ENCODE peak calls at places on chromosomes 4 and X, in five cellular contexts. One of them, this sample, is unnamed. For H3K27me3, the result is how much of the 10 kb centered on the place peaks cover.

GRCh38 chr4:162793571-162793970 is 373.1 kb downstream of the NAF1 start:
- DNase-seq in testis: no peak
- DNase-seq in pancreas: no peak
- DNase-seq in heart right ventricle: no peak
- DNase-seq in cardiac muscle cell: no peak
- DNase-seq in this sample: no peak

GRCh38 chr4:88478247-88478646 is 21.3 kb downstream of the HERC5 start:
- DNase-seq in testis: no peak
- DNase-seq in pancreas: no peak
- DNase-seq in heart right ventricle: no peak
- DNase-seq in cardiac muscle cell: no peak
- DNase-seq in this sample: no peak

GRCh38 chr4:141169391-141169790 is 36.1 kb upstream of the RNF150 start:
- DNase-seq in testis: no peak
- DNase-seq in pancreas: no peak
- DNase-seq in heart right ventricle: no peak
- DNase-seq in cardiac muscle cell: no peak
- DNase-seq in this sample: no peak

GRCh38 chr4:18366762-18367358 is 345.3 kb upstream of the LCORL start:
- DNase-seq in testis: no peak
- DNase-seq in pancreas: no peak
- DNase-seq in heart right ventricle: no peak
- DNase-seq in cardiac muscle cell: peak
- DNase-seq in this sample: no peak

GRCh38 chrX:74338852-74339251 is 34.9 kb downstream of the ZCCHC13 start:
- DNase-seq in testis: no peak
- DNase-seq in pancreas: no peak
- DNase-seq in heart right ventricle: no peak
- DNase-seq in cardiac muscle cell: no peak
- DNase-seq in this sample: no peak

GRCh38 chrX:139831017-139831416 is 101.8 kb downstream of the ATP11C start:
- DNase-seq in testis: no peak
- DNase-seq in pancreas: no peak
- DNase-seq in heart right ventricle: no peak
- DNase-seq in cardiac muscle cell: no peak
- DNase-seq in this sample: no peak

GRCh38 chrX:154056739-154057367 is 37.2 kb upstream of the IRAK1 start:
- DNase-seq in testis: no peak
- DNase-seq in pancreas: no peak
- DNase-seq in heart right ventricle: no peak
- DNase-seq in cardiac muscle cell: no peak
- DNase-seq in this sample: no peak

GRCh38 chr4:118290951-118291350 is 61.9 kb downstream of the PRSS12 start:
- DNase-seq in testis: no peak
- DNase-seq in pancreas: no peak
- DNase-seq in heart right ventricle: no peak
- DNase-seq in cardiac muscle cell: no peak
- DNase-seq in this sample: no peak

GRCh38 chrX:20362268-20363002 is 95.7 kb upstream of the RPS6KA3 start:
- DNase-seq in testis: no peak
- DNase-seq in pancreas: no peak
- DNase-seq in heart right ventricle: no peak
- DNase-seq in cardiac muscle cell: no peak
- DNase-seq in this sample: peak

GRCh38 chr4:13626492-13627184 is 887 bp downstream of the BOD1L1 start:
- DNase-seq in testis: peak
- DNase-seq in pancreas: no peak
- DNase-seq in heart right ventricle: no peak
- DNase-seq in cardiac muscle cell: no peak
- DNase-seq in this sample: no peak

GRCh38 chrX:149962859-149963757 is 24.8 kb upstream of the EOLA2 start:
- DNase-seq in testis: peak
- DNase-seq in pancreas: no peak
- DNase-seq in heart right ventricle: no peak
- DNase-seq in cardiac muscle cell: peak
- DNase-seq in this sample: peak

GRCh38 chr4:71445819-71446218 is 107.0 kb downstream of the SLC4A4 start:
- DNase-seq in testis: no peak
- DNase-seq in pancreas: no peak
- DNase-seq in heart right ventricle: no peak
- DNase-seq in cardiac muscle cell: no peak
- DNase-seq in this sample: no peak

GRCh38 chr4:68271851-68272756 is 26.6 kb upstream of the TMPRSS11B start:
- DNase-seq in testis: no peak
- DNase-seq in pancreas: no peak
- DNase-seq in heart right ventricle: no peak
- DNase-seq in cardiac muscle cell: peak
- DNase-seq in this sample: no peak

GRCh38 chrX:67684136-67684535 is 140.3 kb downstream of the AR start:
- DNase-seq in testis: no peak
- DNase-seq in pancreas: no peak
- DNase-seq in heart right ventricle: no peak
- DNase-seq in cardiac muscle cell: no peak
- DNase-seq in this sample: no peak

GRCh38 chrX:13597928-13598327 is 28.5 kb downstream of the EGFL6 start:
- DNase-seq in testis: no peak
- DNase-seq in pancreas: no peak
- DNase-seq in heart right ventricle: no peak
- DNase-seq in cardiac muscle cell: no peak
- DNase-seq in this sample: no peak

GRCh38 chr4:151806511-151806927 is 45.7 kb upstream of the GATB start:
- DNase-seq in testis: peak
- DNase-seq in pancreas: no peak
- DNase-seq in heart right ventricle: no peak
- DNase-seq in cardiac muscle cell: peak
- DNase-seq in this sample: no peak

GRCh38 chr4:76326515-76326914 is 20.0 kb downstream of the STBD1 start:
- DNase-seq in testis: no peak
- DNase-seq in pancreas: no peak
- DNase-seq in heart right ventricle: no peak
- DNase-seq in cardiac muscle cell: no peak
- DNase-seq in this sample: no peak

DNA sequence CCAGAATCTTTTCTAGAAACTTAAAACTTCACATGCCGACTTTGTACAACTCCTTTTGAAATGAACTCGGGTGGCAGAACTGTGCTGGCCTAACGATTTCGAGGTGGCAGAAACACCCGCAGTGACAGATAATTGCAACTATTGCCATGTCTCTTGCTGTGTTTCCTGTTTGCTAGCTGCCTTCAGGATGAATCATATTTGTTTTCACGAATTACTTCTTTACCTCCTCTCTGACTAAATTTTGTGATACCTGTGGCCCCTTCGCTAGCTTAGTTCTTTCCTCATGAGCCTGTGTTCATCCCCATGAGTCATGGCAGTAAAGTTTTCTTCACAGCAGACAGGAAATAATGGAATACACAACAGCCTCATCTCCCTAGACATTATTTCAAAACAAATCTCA is 104.6 kb upstream of the SMIM10 start:
- DNase-seq in testis: no peak
- DNase-seq in pancreas: no peak
- DNase-seq in heart right ventricle: no peak
- DNase-seq in cardiac muscle cell: no peak
- DNase-seq in this sample: no peak
- H3K27me3 ChIP-seq in testis: under half
- H3K27me3 ChIP-seq in pancreas: under half
- H3K27me3 ChIP-seq in heart right ventricle: under half
- H3K27me3 ChIP-seq in cardiac muscle cell: under half
- H3K27me3 ChIP-seq in this sample: under half

DNA sequence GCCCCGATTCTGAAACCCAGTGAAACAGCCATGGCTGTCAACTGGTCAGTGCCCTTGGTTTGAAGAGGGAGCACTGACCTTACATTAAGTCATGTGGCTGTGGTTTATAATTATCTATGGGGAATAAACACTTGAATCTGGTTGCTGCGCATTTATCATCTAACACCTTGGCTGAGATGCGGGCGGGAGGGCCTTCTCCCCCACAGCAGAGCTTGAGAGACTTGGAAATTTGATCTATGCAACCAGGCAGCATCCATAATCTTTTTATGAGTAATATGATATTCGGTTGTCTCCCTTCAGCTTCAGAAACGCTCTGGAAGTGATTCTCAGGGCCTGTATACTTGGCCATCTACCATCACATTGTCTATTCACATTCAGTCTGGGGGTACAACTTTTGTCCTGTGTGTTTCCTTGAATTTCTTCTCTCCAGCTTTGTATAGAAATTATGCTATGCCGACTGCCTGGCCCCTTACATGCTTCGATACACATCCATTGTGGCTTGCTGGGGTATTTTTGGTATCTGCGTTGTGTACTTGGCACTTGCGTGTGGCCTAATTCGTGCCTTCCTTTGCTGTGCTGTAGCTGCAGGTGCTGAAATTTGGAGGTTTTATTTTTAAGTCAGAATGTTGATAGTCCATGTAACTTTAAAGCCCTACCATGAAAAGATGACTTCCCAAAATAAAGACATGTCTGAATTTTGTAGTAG is 321.6 kb downstream of the ARHGAP10 start:
- DNase-seq in testis: no peak
- DNase-seq in pancreas: no peak
- DNase-seq in heart right ventricle: peak
- DNase-seq in cardiac muscle cell: no peak
- DNase-seq in this sample: no peak
- H3K27ac ChIP-seq in testis: no peak
- H3K27ac ChIP-seq in pancreas: no peak
- H3K27ac ChIP-seq in heart right ventricle: peak
- H3K27ac ChIP-seq in cardiac muscle cell: peak
- H3K27ac ChIP-seq in this sample: peak

GRCh38 chr4:139872274-139872673 is 206.7 kb downstream of the MGST2 start:
- DNase-seq in testis: no peak
- DNase-seq in pancreas: no peak
- DNase-seq in heart right ventricle: no peak
- DNase-seq in cardiac muscle cell: no peak
- DNase-seq in this sample: no peak
- TF ChIP-seq CTCF in testis: no peak
- TF ChIP-seq CTCF in pancreas: no peak
- TF ChIP-seq CTCF in heart right ventricle: no peak
- TF ChIP-seq CTCF in cardiac muscle cell: no peak
- TF ChIP-seq CTCF in this sample: no peak

GRCh38 chr4:41822326-41822725 is 73.8 kb upstream of the PHOX2B start:
- DNase-seq in testis: no peak
- DNase-seq in pancreas: no peak
- DNase-seq in heart right ventricle: no peak
- DNase-seq in cardiac muscle cell: no peak
- DNase-seq in this sample: no peak

GRCh38 chr4:41815478-41815877 is 67.0 kb upstream of the PHOX2B start:
- DNase-seq in testis: no peak
- DNase-seq in pancreas: no peak
- DNase-seq in heart right ventricle: no peak
- DNase-seq in cardiac muscle cell: no peak
- DNase-seq in this sample: no peak

GRCh38 chr4:41814565-41814964 is 66.0 kb upstream of the PHOX2B start:
- DNase-seq in testis: peak
- DNase-seq in pancreas: no peak
- DNase-seq in heart right ventricle: peak
- DNase-seq in cardiac muscle cell: peak
- DNase-seq in this sample: no peak

GRCh38 chr4:41819621-41820020 is 71.1 kb upstream of the PHOX2B start:
- DNase-seq in testis: no peak
- DNase-seq in pancreas: no peak
- DNase-seq in heart right ventricle: no peak
- DNase-seq in cardiac muscle cell: no peak
- DNase-seq in this sample: no peak

GRCh38 chr4:41820473-41820872 is 71.9 kb upstream of the PHOX2B start:
- DNase-seq in testis: no peak
- DNase-seq in pancreas: no peak
- DNase-seq in heart right ventricle: no peak
- DNase-seq in cardiac muscle cell: no peak
- DNase-seq in this sample: no peak
- H3K27me3 ChIP-seq in testis: under half
- H3K27me3 ChIP-seq in pancreas: under half
- H3K27me3 ChIP-seq in heart right ventricle: under half
- H3K27me3 ChIP-seq in cardiac muscle cell: half or more
- H3K27me3 ChIP-seq in this sample: under half

GRCh38 chrX:126165721-126166401 is at the start of gene DCAF12L2:
- DNase-seq in testis: peak
- DNase-seq in pancreas: peak
- DNase-seq in heart right ventricle: no peak
- DNase-seq in cardiac muscle cell: peak
- DNase-seq in this sample: no peak

GRCh38 chrX:126167560-126167959 is 1.5 kb upstream of the DCAF12L2 start:
- DNase-seq in testis: peak
- DNase-seq in pancreas: no peak
- DNase-seq in heart right ventricle: no peak
- DNase-seq in cardiac muscle cell: no peak
- DNase-seq in this sample: no peak

GRCh38 chrX:126165401-126165720 is 728 bp downstream of the DCAF12L2 start:
- DNase-seq in testis: peak
- DNase-seq in pancreas: no peak
- DNase-seq in heart right ventricle: no peak
- DNase-seq in cardiac muscle cell: no peak
- DNase-seq in this sample: no peak

GRCh38 chrX:126170715-126171114 is 4.6 kb upstream of the DCAF12L2 start:
- DNase-seq in testis: no peak
- DNase-seq in pancreas: no peak
- DNase-seq in heart right ventricle: no peak
- DNase-seq in cardiac muscle cell: no peak
- DNase-seq in this sample: no peak

GRCh38 chrX:126164689-126165400 is 1.2 kb downstream of the DCAF12L2 start:
- DNase-seq in testis: peak
- DNase-seq in pancreas: peak
- DNase-seq in heart right ventricle: no peak
- DNase-seq in cardiac muscle cell: no peak
- DNase-seq in this sample: no peak
- H3K27ac ChIP-seq in testis: no peak
- H3K27ac ChIP-seq in pancreas: no peak
- H3K27ac ChIP-seq in heart right ventricle: no peak
- H3K27ac ChIP-seq in cardiac muscle cell: no peak
- H3K27ac ChIP-seq in this sample: no peak

GRCh38 chrX:127300511-127300910 is 481.0 kb downstream of the PRR32 start:
- DNase-seq in testis: no peak
- DNase-seq in pancreas: no peak
- DNase-seq in heart right ventricle: no peak
- DNase-seq in cardiac muscle cell: no peak
- DNase-seq in this sample: no peak

GRCh38 chrX:127305013-127305412 is 485.5 kb downstream of the PRR32 start:
- DNase-seq in testis: no peak
- DNase-seq in pancreas: no peak
- DNase-seq in heart right ventricle: no peak
- DNase-seq in cardiac muscle cell: no peak
- DNase-seq in this sample: no peak

GRCh38 chrX:127306262-127306661 is 486.7 kb downstream of the PRR32 start:
- DNase-seq in testis: no peak
- DNase-seq in pancreas: no peak
- DNase-seq in heart right ventricle: no peak
- DNase-seq in cardiac muscle cell: no peak
- DNase-seq in this sample: no peak

GRCh38 chrX:127302841-127303240 is 483.3 kb downstream of the PRR32 start:
- DNase-seq in testis: no peak
- DNase-seq in pancreas: no peak
- DNase-seq in heart right ventricle: no peak
- DNase-seq in cardiac muscle cell: no peak
- DNase-seq in this sample: no peak
- TF ChIP-seq CTCF in testis: no peak
- TF ChIP-seq CTCF in pancreas: no peak
- TF ChIP-seq CTCF in heart right ventricle: no peak
- TF ChIP-seq CTCF in cardiac muscle cell: no peak
- TF ChIP-seq CTCF in this sample: no peak

This sample was measured in lung.